ENCODE peak calls at places on chromosomes 4 and X, in five cellular contexts. Y, W, T, L and D are unnamed samples.

GRCh38 chr4:128477540-128477939 is 189.9 kb upstream of the PGRMC2 start:
- DNase-seq in Y (peak; percentile 54), W (no peak), T (no peak), L (no peak), D (no peak)

GRCh38 chr4:80926446-80926845 is 104.1 kb upstream of the BMP3 start:
- DNase-seq in Y (no peak), W (peak; percentile 24), T (no peak), L (no peak), D (peak; percentile 47)

GRCh38 chrX:50967734-50968133 is 57.2 kb downstream of the BMP15 start:
- DNase-seq in Y (no peak), W (peak; percentile 56), T (no peak), L (peak; percentile 74), D (no peak)

GRCh38 chr4:42708625-42709024 is 51.7 kb upstream of the ATP8A1 start:
- DNase-seq in Y (no peak), W (no peak), T (no peak), L (no peak), D (no peak)

GRCh38 chrX:2934715-2935363 is 5.7 kb upstream of the ARSD start:
- DNase-seq in Y (no peak), W (no peak), T (no peak), L (no peak), D (no peak)

GRCh38 chr4:151928112-151928511 is 167.3 kb upstream of the GATB start:
- DNase-seq in Y (no peak), W (no peak), T (no peak), L (no peak), D (no peak)

GRCh38 chr4:44186850-44187246 is 261.8 kb downstream of the KCTD8 start:
- DNase-seq in Y (no peak), W (no peak), T (no peak), L (no peak), D (no peak)

GRCh38 chr4:7844247-7844991 is 95.2 kb downstream of the AFAP1 start:
- DNase-seq in Y (peak; percentile 91), W (peak; percentile 91), T (peak; percentile 70), L (peak; percentile 83), D (peak; percentile 81)

GRCh38 chr4:94472056-94472826 is 20.5 kb downstream of the PDLIM5 start:
- DNase-seq in Y (no peak), W (peak; percentile 90), T (peak; percentile 41), L (peak; percentile 43), D (peak; percentile 87)

GRCh38 chrX:135373357-135373756 is 48.4 kb upstream of the SMIM10L2A start:
- DNase-seq in Y (no peak), W (no peak), T (no peak), L (no peak), D (no peak)

GRCh38 chr4:152590179-152591031 is 54.5 kb upstream of the FBXW7 start:
- DNase-seq in Y (peak; percentile 40), W (peak; percentile 98), T (no peak), L (peak; percentile 89), D (peak; percentile 93)

GRCh38 chrX:117743469-117744251 is 372.9 kb downstream of the KLHL13 start:
- DNase-seq in Y (peak; percentile 40), W (peak; percentile 6), T (peak; percentile 1), L (peak; percentile 14), D (peak; percentile 9)

GRCh38 chrX:3231766-3232165 is 114.7 kb downstream of the MXRA5 start:
- DNase-seq in Y (no peak), W (peak; percentile 39), T (no peak), L (no peak), D (no peak)

GRCh38 chr4:163600731-163601130 is 106.2 kb downstream of the TMA16 start:
- DNase-seq in Y (no peak), W (no peak), T (no peak), L (no peak), D (no peak)

GRCh38 chr4:84582988-84583870 is at the start of gene CDS1:
- DNase-seq in Y (peak; percentile 76), W (peak; percentile 56), T (no peak), L (peak; percentile 54), D (peak; percentile 39)

GRCh38 chrX:119826399-119826959 is 26.3 kb downstream of the UPF3B start:
- DNase-seq in Y (peak; percentile 2), W (peak; percentile 63), T (peak; percentile 76), L (peak; percentile 10), D (peak; percentile 1)

GRCh38 chr4:86831262-86832090 is 17.7 kb downstream of the SLC10A6 start:
- DNase-seq in Y (no peak), W (peak; percentile 97), T (peak; percentile 1), L (peak; percentile 97), D (peak; percentile 91)

GRCh38 chr4:99847362-99847976 is 30.8 kb downstream of the DAPP1 start:
- DNase-seq in Y (no peak), W (no peak), T (no peak), L (no peak), D (no peak)

GRCh38 chrX:107273795-107274194 is 67.4 kb downstream of the DNAAF6 start:
- DNase-seq in Y (no peak), W (no peak), T (no peak), L (no peak), D (no peak)

GRCh38 chrX:107272431-107272921 is 66.1 kb downstream of the DNAAF6 start:
- DNase-seq in Y (peak; percentile 65), W (no peak), T (no peak), L (no peak), D (no peak)
- H3K4me1 ChIP-seq in Y (no peaks in the 10 kb centered on the region), W (no peaks in the 10 kb centered on the region), T (no peaks in the 10 kb centered on the region), L (no peaks in the 10 kb centered on the region), D (no peaks in the 10 kb centered on the region)

DNA sequence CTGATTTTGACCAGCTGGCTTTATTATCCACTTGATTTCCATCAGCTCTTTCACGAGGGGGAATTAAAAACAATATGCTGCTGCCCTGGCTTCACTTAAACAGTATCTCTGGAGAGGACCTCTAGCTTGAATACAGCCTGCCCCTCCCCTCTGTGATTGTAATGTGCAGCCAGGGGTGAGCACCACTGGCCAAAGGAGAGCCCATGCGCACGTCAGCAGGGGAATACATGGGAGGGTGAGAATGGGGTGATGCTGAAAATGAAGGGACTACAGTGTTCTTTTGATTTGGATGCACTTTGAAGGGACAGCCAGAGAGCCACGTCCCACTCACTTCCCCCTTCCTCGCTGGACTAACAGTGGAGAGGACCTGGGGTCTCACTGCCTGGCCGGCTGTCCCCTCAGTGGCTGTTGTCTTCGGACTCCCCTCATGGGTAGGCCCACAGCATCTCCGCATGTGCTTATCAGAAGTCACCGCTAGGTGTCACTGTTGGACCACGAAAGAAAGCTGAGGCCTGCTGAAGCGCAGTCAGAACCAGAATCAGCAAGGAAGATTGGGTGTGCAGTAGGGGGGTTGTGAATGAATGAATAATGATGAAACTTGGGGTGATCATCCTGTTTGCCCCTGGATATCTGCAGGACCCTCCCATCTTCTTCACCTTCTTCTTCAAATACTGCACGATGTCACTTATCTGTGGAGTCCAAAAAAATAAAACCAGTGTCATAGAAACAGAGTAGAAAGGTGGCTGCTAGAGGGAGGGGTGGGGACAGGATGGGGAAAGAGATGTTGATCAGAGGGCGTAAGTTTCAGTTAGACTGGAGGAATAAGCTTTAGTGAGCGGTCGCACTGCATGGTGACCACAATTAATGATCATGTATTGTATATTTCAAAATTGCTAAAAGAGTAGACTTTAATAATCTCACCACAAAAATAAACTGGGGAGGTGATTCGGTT is 32.8 kb downstream of the CLCN4 start:
- DNase-seq in Y (peak; percentile 70), W (peak; percentile 58), T (peak; percentile 57), L (peak; percentile 51), D (peak; percentile 88)
- H3K9ac ChIP-seq in Y (no peak overlapping the region), W (peak overlapping the region; percentile 47), T (peak overlapping the region; percentile 52), L (no peak overlapping the region), D (no peak overlapping the region)

DNA sequence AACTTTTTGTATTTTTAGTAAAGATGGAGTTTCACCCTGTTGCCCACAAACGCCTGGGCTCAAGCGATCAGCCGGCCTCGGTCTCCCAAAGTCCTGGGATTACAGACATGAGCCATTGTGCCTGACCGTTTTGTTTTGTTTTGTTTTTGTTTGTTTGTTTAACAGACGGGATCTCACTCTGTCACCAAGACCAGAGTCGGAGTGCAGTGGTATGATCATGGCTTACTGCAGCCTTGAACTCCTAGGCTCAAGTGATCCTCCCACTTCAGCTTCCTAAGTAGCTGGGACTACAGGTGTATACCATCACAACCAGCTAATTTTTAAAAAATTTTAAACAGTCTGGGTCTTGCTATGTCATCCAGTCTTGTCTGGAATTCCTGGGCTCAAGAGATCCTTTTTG is 53.5 kb downstream of the FNIP2 start:
- DNase-seq in Y (no peak), W (no peak), T (no peak), L (no peak), D (no peak)
- H3K4me1 ChIP-seq in Y (peaks cover 19% of the 10 kb centered on the region), W (peaks cover 52% of the 10 kb centered on the region), T (peaks cover 100% of the 10 kb centered on the region), L (peaks cover 7% of the 10 kb centered on the region), D (peaks cover 66% of the 10 kb centered on the region)

DNA sequence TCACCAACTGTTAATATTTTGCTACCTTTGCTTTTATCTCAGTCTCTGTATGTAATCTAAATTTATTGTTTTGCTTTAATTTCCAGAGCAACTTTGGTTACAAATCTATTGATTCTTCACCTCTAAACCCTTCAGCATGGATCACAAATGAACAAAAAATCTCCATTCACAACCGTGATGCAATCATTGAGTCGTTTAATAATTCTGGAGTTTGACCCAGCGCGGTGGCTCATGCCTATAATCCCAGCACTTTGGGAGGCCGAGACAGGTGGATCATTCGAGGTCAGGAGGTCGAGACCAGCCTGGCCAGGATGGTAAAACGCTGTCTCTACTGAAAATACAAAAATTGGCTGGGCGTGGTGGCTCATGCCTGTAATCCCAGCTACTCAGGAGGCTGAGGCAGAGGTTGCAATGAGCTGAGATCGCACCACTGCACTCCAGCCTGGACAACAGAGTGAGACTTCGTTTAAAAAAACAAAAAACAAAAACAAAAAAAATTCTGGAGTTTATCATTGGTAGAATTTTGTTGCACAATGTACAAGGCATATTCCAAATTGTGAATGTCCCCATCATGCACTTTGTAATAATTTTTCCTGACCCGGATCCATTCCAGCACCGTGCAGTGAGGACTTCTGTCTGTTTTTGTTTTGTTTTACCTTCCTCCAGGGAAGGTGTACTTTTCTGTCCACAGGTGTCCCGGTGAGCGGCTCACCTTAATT is 2.3 kb upstream of the IDUA start:
- DNase-seq in Y (no peak), W (no peak), T (no peak), L (no peak), D (no peak)
- H3K9ac ChIP-seq in Y (no peak overlapping the region), W (peak overlapping the region; percentile 59), T (peak overlapping the region; percentile 69), L (no peak overlapping the region), D (peak overlapping the region; percentile 35)

GRCh38 chr4:185019451-185020292 is 1.4 kb downstream of the HELT start:
- DNase-seq in Y (peak; percentile 67), W (no peak), T (no peak), L (peak; percentile 27), D (no peak)
- H3K4me1 ChIP-seq in Y (peaks cover under 1% of the 10 kb centered on the region), W (no peaks in the 10 kb centered on the region), T (no peaks in the 10 kb centered on the region), L (no peaks in the 10 kb centered on the region), D (no peaks in the 10 kb centered on the region)

GRCh38 chrX:45768666-45769065 is 568.0 kb upstream of the DIPK2B start:
- DNase-seq in Y (no peak), W (peak; percentile 45), T (no peak), L (no peak), D (no peak)
- H3K9ac ChIP-seq in Y (no peak overlapping the region), W (peak overlapping the region; percentile 100), T (peak overlapping the region; percentile 68), L (peak overlapping the region; percentile 98), D (peak overlapping the region; percentile 89)